ENCODE peak calls at places on chromosomes 5 and 9, in four cellular contexts. E is HCT116, X is SK-N-SH, I is HepG2. Z is an unnamed sample.

GRCh38 chr9:112846528-112847488 is 43.9 kb downstream of the SLC46A2 start:
- DNase-seq in E (no peak), X (no peak), I (no peak), Z (no peak)

GRCh38 chr5:5418764-5419163 is 3.7 kb upstream of the ICE1 start:
- DNase-seq in E (no peak), X (no peak), I (no peak), Z (no peak)

GRCh38 chr9:133991964-133992779 is at the start of gene VAV2:
- DNase-seq in E (peak), X (peak), I (peak), Z (peak)

GRCh38 chr9:33697171-33697570 is 98.2 kb upstream of the PRSS3 start:
- DNase-seq in E (no peak), X (no peak), I (no peak), Z (no peak)

GRCh38 chr5:113204525-113205161 is 228.0 kb downstream of the DCP2 start:
- DNase-seq in E (no peak), X (peak), I (peak), Z (no peak)

GRCh38 chr5:96067902-96068614 is 106.4 kb upstream of the ELL2 start:
- DNase-seq in E (peak), X (no peak), I (no peak), Z (no peak)

GRCh38 chr9:99513441-99514112 is 291.5 kb downstream of the SEC61B start:
- DNase-seq in E (no peak), X (no peak), I (no peak), Z (no peak)

GRCh38 chr5:150601774-150602345 is 38.6 kb upstream of the SYNPO start:
- DNase-seq in E (no peak), X (no peak), I (no peak), Z (no peak)

GRCh38 chr5:140175367-140176027 is 509 bp downstream of the CYSTM1 start:
- DNase-seq in E (no peak), X (peak), I (peak), Z (peak)

GRCh38 chr5:76818844-76819831 is at the start of gene F2RL1:
- DNase-seq in E (peak), X (peak), I (peak), Z (peak)

GRCh38 chr9:89870207-89870606 is 265.4 kb downstream of the GADD45G start:
- DNase-seq in E (no peak), X (no peak), I (no peak), Z (no peak)

GRCh38 chr9:13974891-13975290 is 339.1 kb downstream of the NFIB start:
- DNase-seq in E (no peak), X (no peak), I (no peak), Z (no peak)

GRCh38 chr5:1329111-1329579 is 15.8 kb downstream of the CLPTM1L start:
- DNase-seq in E (no peak), X (no peak), I (no peak), Z (no peak)

GRCh38 chr5:75601996-75602395 is 9.3 kb upstream of the ANKDD1B start:
- DNase-seq in E (no peak), X (no peak), I (no peak), Z (no peak)

GRCh38 chr5:63032343-63032742 is 453.7 kb downstream of the LRRC70 start:
- DNase-seq in E (no peak), X (no peak), I (no peak), Z (no peak)

GRCh38 chr9:97573482-97574073 is 59.6 kb downstream of the TSTD2 start:
- DNase-seq in E (peak), X (no peak), I (peak), Z (no peak)

GRCh38 chr5:175872287-175873089 is 1.1 kb downstream of the CPLX2 start:
- DNase-seq in E (no peak), X (peak), I (peak), Z (no peak)

GRCh38 chr9:123322771-123323481 is 33.1 kb upstream of the CRB2 start:
- DNase-seq in E (no peak), X (no peak), I (no peak), Z (no peak)

GRCh38 chr5:101390317-101390908 is 487.3 kb upstream of the ST8SIA4 start:
- DNase-seq in E (peak), X (peak), I (peak), Z (peak)

GRCh38 chr9:105912868-105913516 is 218.7 kb downstream of the TMEM38B start:
- DNase-seq in E (peak), X (no peak), I (no peak), Z (no peak)

GRCh38 chr9:98118640-98119601 is at the start of gene TRIM14:
- DNase-seq in E (peak), X (peak), I (peak), Z (peak)

GRCh38 chr9:106443520-106443919 is 419.4 kb upstream of the ZNF462 start:
- DNase-seq in E (no peak), X (no peak), I (no peak), Z (no peak)

DNA sequence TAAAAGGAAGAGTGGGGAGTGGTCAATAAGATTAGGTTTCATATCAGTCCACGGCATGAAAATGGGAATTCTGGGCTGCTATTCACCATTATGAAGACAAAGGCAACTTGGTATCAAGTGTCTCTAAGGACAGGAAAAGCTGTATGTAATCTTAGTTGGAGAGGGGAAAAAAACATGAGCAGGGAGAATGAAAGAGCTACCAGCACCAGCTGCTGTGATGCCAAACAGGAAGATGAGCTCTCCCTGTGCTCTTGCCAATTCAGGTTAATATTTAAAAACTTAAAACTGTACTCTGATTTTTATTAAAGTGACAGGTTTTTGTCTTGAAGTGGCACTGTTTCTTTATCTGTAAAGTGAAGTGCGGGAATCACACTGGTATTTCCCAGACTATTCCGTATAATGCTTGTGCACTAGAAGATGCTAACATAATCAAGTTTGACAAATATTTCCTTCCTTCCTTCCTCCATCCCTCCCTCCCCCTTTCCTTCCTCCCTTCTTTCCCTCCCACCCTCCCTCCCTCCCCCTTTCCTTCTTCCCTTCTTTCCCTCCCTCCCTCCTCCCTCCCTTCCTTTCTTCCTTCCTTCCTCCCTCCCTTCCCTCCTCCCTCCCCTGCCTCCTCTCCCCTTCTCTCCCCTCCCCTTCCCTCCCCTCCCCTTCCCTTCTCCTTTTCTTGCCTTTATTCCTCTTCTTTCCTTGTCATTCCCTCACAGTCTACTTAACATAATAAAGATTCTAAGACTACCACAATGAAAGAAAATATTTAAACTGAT is 1383.0 kb upstream of the C9orf72 start:
- DNase-seq in E (no peak), X (no peak), I (no peak), Z (no peak)
- TF ChIP-seq ELF1 in E (no peak), X (no peak), I (no peak), Z (no peak)

GRCh38 chr5:180291943-180292831 is at the start of gene MAPK9:
- DNase-seq in E (peak), X (peak), I (peak), Z (peak)
- TF ChIP-seq ELF1 in E (no peak), X (no peak), I (no peak), Z (no peak)

DNA sequence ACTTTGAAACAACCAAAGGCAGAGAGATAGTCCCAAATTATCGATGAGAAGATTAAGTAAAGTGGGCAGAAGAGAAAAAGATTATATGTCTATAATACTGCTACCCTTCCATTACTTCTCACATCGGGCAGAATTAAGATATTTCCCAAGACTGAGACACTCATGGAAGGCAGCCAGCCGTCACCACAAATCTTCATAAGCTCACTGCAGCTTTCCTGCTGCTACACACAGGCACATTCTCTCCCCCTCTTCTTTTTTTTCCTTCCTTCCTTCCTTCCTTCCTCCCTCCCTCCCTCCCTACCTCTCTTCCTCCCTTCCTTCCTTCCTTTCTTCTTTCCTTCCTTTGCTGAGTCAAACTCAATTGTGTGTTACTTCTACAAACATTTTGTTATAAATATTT is 58.7 kb upstream of the SPATA31C2 start:
- DNase-seq in E (no peak), X (no peak), I (no peak), Z (no peak)
- TF ChIP-seq ELF1 in E (no peak), X (no peak), I (no peak), Z (no peak)

GRCh38 chr9:22452415-22453010 is 5.9 kb downstream of the DMRTA1 start:
- DNase-seq in E (peak), X (no peak), I (peak), Z (no peak)

GRCh38 chr9:22446589-22446949 is at the start of gene DMRTA1:
- DNase-seq in E (no peak), X (peak), I (no peak), Z (no peak)

GRCh38 chr9:22447607-22448305 is 1.1 kb downstream of the DMRTA1 start:
- DNase-seq in E (no peak), X (no peak), I (no peak), Z (no peak)

DNA sequence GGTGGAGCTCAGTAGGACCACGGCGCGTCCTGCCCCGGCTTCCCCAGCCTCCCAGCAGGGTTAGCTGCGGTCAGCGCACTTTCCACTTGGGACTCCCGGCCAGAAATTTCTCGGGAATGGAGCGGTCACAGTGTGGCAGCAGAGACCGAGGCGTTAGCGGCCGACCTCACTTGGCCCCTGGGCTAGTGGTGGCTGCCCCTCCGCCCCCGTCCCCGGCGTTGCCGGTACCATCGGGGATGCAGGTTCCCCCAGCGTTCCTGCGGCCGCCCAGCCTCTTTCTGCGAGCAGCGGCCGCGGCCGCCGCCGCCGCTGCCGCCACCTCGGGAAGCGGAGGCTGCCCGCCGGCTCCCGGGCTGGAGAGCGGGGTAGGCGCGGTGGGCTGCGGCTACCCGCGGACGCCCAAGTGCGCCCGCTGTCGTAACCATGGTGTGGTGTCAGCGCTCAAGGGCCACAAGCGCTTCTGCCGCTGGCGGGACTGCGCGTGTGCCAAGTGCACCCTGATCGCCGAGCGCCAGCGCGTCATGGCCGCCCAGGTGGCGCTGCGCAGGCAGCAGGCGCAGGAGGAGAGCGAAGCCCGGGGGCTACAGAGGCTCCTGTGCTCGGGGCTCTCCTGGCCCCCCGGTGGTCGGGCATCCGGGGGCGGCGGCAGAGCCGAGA is 454 bp downstream of the DMRTA1 start:
- DNase-seq in E (no peak), X (peak), I (no peak), Z (no peak)
- TF ChIP-seq ELF1 in E (no peak), X (no peak), I (no peak), Z (no peak)

Z was measured in K562.